ENCODE peak calls at places on chromosomes 12 and 14, in nine cellular contexts. One of them, this sample, is unnamed.

GRCh38 chr12:4700621-4701026 is 19.6 kb upstream of the GALNT8 start:
- DNase-seq in cardiac muscle cell: peak; percentile 15
- DNase-seq in upper lobe of right lung: no peak
- DNase-seq in activated gamma-delta T cell: no peak
- DNase-seq in nephron progenitor cell: no peak
- DNase-seq in NCI-H69: no peak
- DNase-seq in cardiac fibroblast: peak; percentile 89
- DNase-seq in astrocyte of the cerebellum: peak; percentile 16
- DNase-seq in AG09309: peak; percentile 4
- DNase-seq in this sample: peak; percentile 33

GRCh38 chr14:25833341-25834121 is 764.3 kb downstream of the NOVA1 start:
- DNase-seq in cardiac muscle cell: peak; percentile 73
- DNase-seq in upper lobe of right lung: no peak
- DNase-seq in activated gamma-delta T cell: no peak
- DNase-seq in nephron progenitor cell: peak; percentile 54
- DNase-seq in NCI-H69: peak; percentile 67
- DNase-seq in cardiac fibroblast: peak; percentile 25
- DNase-seq in astrocyte of the cerebellum: peak; percentile 12
- DNase-seq in AG09309: no peak
- DNase-seq in this sample: no peak

GRCh38 chr12:4829793-4830162 is 79.9 kb upstream of the KCNA1 start:
- DNase-seq in cardiac muscle cell: no peak
- DNase-seq in upper lobe of right lung: no peak
- DNase-seq in activated gamma-delta T cell: no peak
- DNase-seq in nephron progenitor cell: no peak
- DNase-seq in NCI-H69: peak; percentile 97
- DNase-seq in cardiac fibroblast: no peak
- DNase-seq in astrocyte of the cerebellum: no peak
- DNase-seq in AG09309: no peak
- DNase-seq in this sample: no peak

GRCh38 chr12:56836317-56836716 is 73.2 kb downstream of the HSD17B6 start:
- DNase-seq in cardiac muscle cell: no peak
- DNase-seq in upper lobe of right lung: no peak
- DNase-seq in activated gamma-delta T cell: no peak
- DNase-seq in nephron progenitor cell: no peak
- DNase-seq in NCI-H69: peak; percentile 59
- DNase-seq in cardiac fibroblast: peak; percentile 60
- DNase-seq in astrocyte of the cerebellum: no peak
- DNase-seq in AG09309: no peak
- DNase-seq in this sample: no peak

GRCh38 chr12:45324391-45324790 is 108.5 kb downstream of the ANO6 start:
- DNase-seq in cardiac muscle cell: no peak
- DNase-seq in upper lobe of right lung: no peak
- DNase-seq in activated gamma-delta T cell: no peak
- DNase-seq in nephron progenitor cell: no peak
- DNase-seq in NCI-H69: no peak
- DNase-seq in cardiac fibroblast: no peak
- DNase-seq in astrocyte of the cerebellum: no peak
- DNase-seq in AG09309: no peak
- DNase-seq in this sample: no peak

GRCh38 chr12:56261503-56262230 is 3.5 kb upstream of the ANKRD52 start:
- DNase-seq in cardiac muscle cell: no peak
- DNase-seq in upper lobe of right lung: no peak
- DNase-seq in activated gamma-delta T cell: no peak
- DNase-seq in nephron progenitor cell: no peak
- DNase-seq in NCI-H69: no peak
- DNase-seq in cardiac fibroblast: peak; percentile 49
- DNase-seq in astrocyte of the cerebellum: no peak
- DNase-seq in AG09309: peak; percentile 55
- DNase-seq in this sample: peak; percentile 80

GRCh38 chr12:5586201-5586600 is 154.3 kb downstream of the NTF3 start:
- DNase-seq in cardiac muscle cell: no peak
- DNase-seq in upper lobe of right lung: no peak
- DNase-seq in activated gamma-delta T cell: no peak
- DNase-seq in nephron progenitor cell: no peak
- DNase-seq in NCI-H69: peak; percentile 18
- DNase-seq in cardiac fibroblast: peak; percentile 35
- DNase-seq in astrocyte of the cerebellum: no peak
- DNase-seq in AG09309: peak; percentile 32
- DNase-seq in this sample: peak; percentile 33

GRCh38 chr12:55823419-55823818 is 5.6 kb downstream of the ORMDL2 start:
- DNase-seq in cardiac muscle cell: no peak
- DNase-seq in upper lobe of right lung: no peak
- DNase-seq in activated gamma-delta T cell: no peak
- DNase-seq in nephron progenitor cell: no peak
- DNase-seq in NCI-H69: no peak
- DNase-seq in cardiac fibroblast: no peak
- DNase-seq in astrocyte of the cerebellum: no peak
- DNase-seq in AG09309: no peak
- DNase-seq in this sample: no peak

GRCh38 chr12:80936642-80937390 is 918 bp downstream of the LIN7A start:
- DNase-seq in cardiac muscle cell: peak; percentile 75
- DNase-seq in upper lobe of right lung: peak; percentile 77
- DNase-seq in activated gamma-delta T cell: no peak
- DNase-seq in nephron progenitor cell: peak; percentile 65
- DNase-seq in NCI-H69: peak; percentile 83
- DNase-seq in cardiac fibroblast: peak; percentile 52
- DNase-seq in astrocyte of the cerebellum: no peak
- DNase-seq in AG09309: no peak
- DNase-seq in this sample: peak; percentile 68

GRCh38 chr14:105199093-105199492 is 18.0 kb upstream of the NUDT14 start:
- DNase-seq in cardiac muscle cell: no peak
- DNase-seq in upper lobe of right lung: no peak
- DNase-seq in activated gamma-delta T cell: no peak
- DNase-seq in nephron progenitor cell: no peak
- DNase-seq in NCI-H69: no peak
- DNase-seq in cardiac fibroblast: peak; percentile 58
- DNase-seq in astrocyte of the cerebellum: no peak
- DNase-seq in AG09309: no peak
- DNase-seq in this sample: peak; percentile 62

GRCh38 chr12:58629376-58629775 is 290.9 kb downstream of the LRIG3 start:
- DNase-seq in cardiac muscle cell: no peak
- DNase-seq in upper lobe of right lung: no peak
- DNase-seq in activated gamma-delta T cell: no peak
- DNase-seq in nephron progenitor cell: no peak
- DNase-seq in NCI-H69: no peak
- DNase-seq in cardiac fibroblast: peak; percentile 12
- DNase-seq in astrocyte of the cerebellum: peak; percentile 13
- DNase-seq in AG09309: no peak
- DNase-seq in this sample: no peak

GRCh38 chr12:104094284-104094683 is 30.0 kb downstream of the HCFC2 start:
- DNase-seq in cardiac muscle cell: no peak
- DNase-seq in upper lobe of right lung: no peak
- DNase-seq in activated gamma-delta T cell: no peak
- DNase-seq in nephron progenitor cell: no peak
- DNase-seq in NCI-H69: no peak
- DNase-seq in cardiac fibroblast: no peak
- DNase-seq in astrocyte of the cerebellum: no peak
- DNase-seq in AG09309: no peak
- DNase-seq in this sample: peak; percentile 36

GRCh38 chr12:131223171-131223761 is 269.6 kb downstream of the ADGRD1 start:
- DNase-seq in cardiac muscle cell: no peak
- DNase-seq in upper lobe of right lung: no peak
- DNase-seq in activated gamma-delta T cell: no peak
- DNase-seq in nephron progenitor cell: no peak
- DNase-seq in NCI-H69: no peak
- DNase-seq in cardiac fibroblast: no peak
- DNase-seq in astrocyte of the cerebellum: no peak
- DNase-seq in AG09309: no peak
- DNase-seq in this sample: no peak

GRCh38 chr12:104281636-104282035 is 21.9 kb upstream of the EID3 start:
- DNase-seq in cardiac muscle cell: no peak
- DNase-seq in upper lobe of right lung: no peak
- DNase-seq in activated gamma-delta T cell: no peak
- DNase-seq in nephron progenitor cell: no peak
- DNase-seq in NCI-H69: no peak
- DNase-seq in cardiac fibroblast: peak; percentile 51
- DNase-seq in astrocyte of the cerebellum: no peak
- DNase-seq in AG09309: no peak
- DNase-seq in this sample: no peak

GRCh38 chr12:52813885-52814709 is at the start of gene KRT4:
- DNase-seq in cardiac muscle cell: no peak
- DNase-seq in upper lobe of right lung: peak; percentile 57
- DNase-seq in activated gamma-delta T cell: no peak
- DNase-seq in nephron progenitor cell: no peak
- DNase-seq in NCI-H69: peak; percentile 41
- DNase-seq in cardiac fibroblast: peak; percentile 15
- DNase-seq in astrocyte of the cerebellum: no peak
- DNase-seq in AG09309: no peak
- DNase-seq in this sample: peak; percentile 38

GRCh38 chr14:101947577-101947903 is 16.8 kb upstream of the DYNC1H1 start:
- DNase-seq in cardiac muscle cell: no peak
- DNase-seq in upper lobe of right lung: peak; percentile 68
- DNase-seq in activated gamma-delta T cell: no peak
- DNase-seq in nephron progenitor cell: no peak
- DNase-seq in NCI-H69: peak; percentile 65
- DNase-seq in cardiac fibroblast: peak; percentile 23
- DNase-seq in astrocyte of the cerebellum: no peak
- DNase-seq in AG09309: no peak
- DNase-seq in this sample: no peak

GRCh38 chr12:98808243-98808895 is 163.3 kb downstream of the APAF1 start:
- DNase-seq in cardiac muscle cell: no peak
- DNase-seq in upper lobe of right lung: no peak
- DNase-seq in activated gamma-delta T cell: no peak
- DNase-seq in nephron progenitor cell: no peak
- DNase-seq in NCI-H69: no peak
- DNase-seq in cardiac fibroblast: no peak
- DNase-seq in astrocyte of the cerebellum: no peak
- DNase-seq in AG09309: no peak
- DNase-seq in this sample: no peak

GRCh38 chr14:90739318-90740077 is 76.7 kb downstream of the TTC7B start:
- DNase-seq in cardiac muscle cell: no peak
- DNase-seq in upper lobe of right lung: no peak
- DNase-seq in activated gamma-delta T cell: no peak
- DNase-seq in nephron progenitor cell: no peak
- DNase-seq in NCI-H69: peak; percentile 29
- DNase-seq in cardiac fibroblast: no peak
- DNase-seq in astrocyte of the cerebellum: no peak
- DNase-seq in AG09309: no peak
- DNase-seq in this sample: no peak

GRCh38 chr14:35533357-35534129 is 421 bp upstream of the INSM2 start:
- DNase-seq in cardiac muscle cell: peak; percentile 91
- DNase-seq in upper lobe of right lung: peak; percentile 80
- DNase-seq in activated gamma-delta T cell: peak; percentile 38
- DNase-seq in nephron progenitor cell: peak; percentile 98
- DNase-seq in NCI-H69: peak; percentile 98
- DNase-seq in cardiac fibroblast: peak; percentile 49
- DNase-seq in astrocyte of the cerebellum: peak; percentile 8
- DNase-seq in AG09309: no peak
- DNase-seq in this sample: peak; percentile 78

GRCh38 chr14:31657917-31658316 is 96.7 kb downstream of the NUBPL start:
- DNase-seq in cardiac muscle cell: no peak
- DNase-seq in upper lobe of right lung: no peak
- DNase-seq in activated gamma-delta T cell: no peak
- DNase-seq in nephron progenitor cell: no peak
- DNase-seq in NCI-H69: no peak
- DNase-seq in cardiac fibroblast: no peak
- DNase-seq in astrocyte of the cerebellum: no peak
- DNase-seq in AG09309: no peak
- DNase-seq in this sample: no peak

GRCh38 chr14:105891221-105891602 is 364.8 kb downstream of the TMEM121 start:
- DNase-seq in cardiac muscle cell: no peak
- DNase-seq in upper lobe of right lung: no peak
- DNase-seq in activated gamma-delta T cell: no peak
- DNase-seq in nephron progenitor cell: no peak
- DNase-seq in NCI-H69: no peak
- DNase-seq in cardiac fibroblast: no peak
- DNase-seq in astrocyte of the cerebellum: no peak
- DNase-seq in AG09309: no peak
- DNase-seq in this sample: no peak

GRCh38 chr12:96534339-96534738 is 45.0 kb downstream of the CFAP54 start:
- DNase-seq in cardiac muscle cell: no peak
- DNase-seq in upper lobe of right lung: no peak
- DNase-seq in activated gamma-delta T cell: no peak
- DNase-seq in nephron progenitor cell: no peak
- DNase-seq in NCI-H69: no peak
- DNase-seq in cardiac fibroblast: peak; percentile 26
- DNase-seq in astrocyte of the cerebellum: no peak
- DNase-seq in AG09309: no peak
- DNase-seq in this sample: no peak

GRCh38 chr12:108508243-108508642 is 6.8 kb upstream of the FICD start:
- DNase-seq in cardiac muscle cell: no peak
- DNase-seq in upper lobe of right lung: no peak
- DNase-seq in activated gamma-delta T cell: no peak
- DNase-seq in nephron progenitor cell: no peak
- DNase-seq in NCI-H69: no peak
- DNase-seq in cardiac fibroblast: no peak
- DNase-seq in astrocyte of the cerebellum: no peak
- DNase-seq in AG09309: no peak
- DNase-seq in this sample: no peak

GRCh38 chr14:26204362-26204953 is 393.4 kb downstream of the NOVA1 start:
- DNase-seq in cardiac muscle cell: peak; percentile 2
- DNase-seq in upper lobe of right lung: no peak
- DNase-seq in activated gamma-delta T cell: no peak
- DNase-seq in nephron progenitor cell: no peak
- DNase-seq in NCI-H69: peak; percentile 37
- DNase-seq in cardiac fibroblast: peak; percentile 27
- DNase-seq in astrocyte of the cerebellum: no peak
- DNase-seq in AG09309: no peak
- DNase-seq in this sample: no peak

GRCh38 chr12:7642876-7643309 is 22.8 kb downstream of the APOBEC1 start:
- DNase-seq in cardiac muscle cell: no peak
- DNase-seq in upper lobe of right lung: no peak
- DNase-seq in activated gamma-delta T cell: no peak
- DNase-seq in nephron progenitor cell: peak; percentile 16
- DNase-seq in NCI-H69: peak; percentile 50
- DNase-seq in cardiac fibroblast: peak; percentile 17
- DNase-seq in astrocyte of the cerebellum: no peak
- DNase-seq in AG09309: no peak
- DNase-seq in this sample: no peak

GRCh38 chr12:121189061-121189886 is 20.7 kb upstream of the P2RX4 start:
- DNase-seq in cardiac muscle cell: no peak
- DNase-seq in upper lobe of right lung: no peak
- DNase-seq in activated gamma-delta T cell: no peak
- DNase-seq in nephron progenitor cell: no peak
- DNase-seq in NCI-H69: no peak
- DNase-seq in cardiac fibroblast: no peak
- DNase-seq in astrocyte of the cerebellum: no peak
- DNase-seq in AG09309: no peak
- DNase-seq in this sample: no peak

GRCh38 chr14:99164712-99165111 is 107.3 kb downstream of the BCL11B start:
- DNase-seq in cardiac muscle cell: no peak
- DNase-seq in upper lobe of right lung: no peak
- DNase-seq in activated gamma-delta T cell: no peak
- DNase-seq in nephron progenitor cell: no peak
- DNase-seq in NCI-H69: peak; percentile 52
- DNase-seq in cardiac fibroblast: no peak
- DNase-seq in astrocyte of the cerebellum: no peak
- DNase-seq in AG09309: no peak
- DNase-seq in this sample: no peak

GRCh38 chr14:53881161-53881846 is 75.3 kb downstream of the BMP4 start:
- DNase-seq in cardiac muscle cell: no peak
- DNase-seq in upper lobe of right lung: no peak
- DNase-seq in activated gamma-delta T cell: no peak
- DNase-seq in nephron progenitor cell: no peak
- DNase-seq in NCI-H69: no peak
- DNase-seq in cardiac fibroblast: peak; percentile 47
- DNase-seq in astrocyte of the cerebellum: no peak
- DNase-seq in AG09309: peak; percentile 50
- DNase-seq in this sample: no peak

GRCh38 chr14:100376751-100377171 is 53.6 kb downstream of the SLC25A47 start:
- DNase-seq in cardiac muscle cell: no peak
- DNase-seq in upper lobe of right lung: no peak
- DNase-seq in activated gamma-delta T cell: no peak
- DNase-seq in nephron progenitor cell: peak; percentile 25
- DNase-seq in NCI-H69: peak; percentile 45
- DNase-seq in cardiac fibroblast: peak; percentile 46
- DNase-seq in astrocyte of the cerebellum: no peak
- DNase-seq in AG09309: no peak
- DNase-seq in this sample: no peak

GRCh38 chr14:74508292-74508731 is 14.7 kb downstream of the ISCA2 start:
- DNase-seq in cardiac muscle cell: peak; percentile 55
- DNase-seq in upper lobe of right lung: peak; percentile 51
- DNase-seq in activated gamma-delta T cell: no peak
- DNase-seq in nephron progenitor cell: peak; percentile 39
- DNase-seq in NCI-H69: peak; percentile 81
- DNase-seq in cardiac fibroblast: peak; percentile 20
- DNase-seq in astrocyte of the cerebellum: no peak
- DNase-seq in AG09309: no peak
- DNase-seq in this sample: no peak

GRCh38 chr12:53727310-53728041 is at the start of gene CALCOCO1:
- DNase-seq in cardiac muscle cell: peak; percentile 98
- DNase-seq in upper lobe of right lung: peak; percentile 99
- DNase-seq in activated gamma-delta T cell: peak; percentile 86
- DNase-seq in nephron progenitor cell: peak; percentile 94
- DNase-seq in NCI-H69: peak; percentile 99
- DNase-seq in cardiac fibroblast: peak; percentile 98
- DNase-seq in astrocyte of the cerebellum: peak; percentile 93
- DNase-seq in AG09309: peak; percentile 83
- DNase-seq in this sample: peak; percentile 96

This sample was measured in AG08396.